ENCODE peak calls at places on chromosomes 6 and 20, in five cellular contexts. F is skeletal muscle cell; E is upper lobe of left lung; J is activated T-helper 1 cell treated with anti-CD3 and anti-CD28 coated beads, Interleukin-12 subunit alpha, Interleukin-12 subunit beta, Interleukin-2, Interleukin-4 antibody, amounts not matched to agents 30 ng/mL and 10 ng/mL and 1 ng/mL, durations not matched to agents 14 hours and 24 hours and 36 hours; B is GF-D8. X is an unnamed sample.

GRCh38 chr6:117306227-117306784 is 40.9 kb downstream of the VGLL2 start:
- DNase-seq in B (no peak), E (no peak), F (no peak), J (no peak), X (no peak)

GRCh38 chr6:67102743-67103142 is 1395.7 kb upstream of the EYS start:
- DNase-seq in F (no peak), B (no peak), E (no peak), J (no peak), X (no peak)

GRCh38 chr6:159968295-159969203 is at the start of gene IGF2R:
- DNase-seq in J (peak), B (peak), F (peak), E (peak), X (no peak)

GRCh38 chr20:62627901-62628612 is 14.2 kb upstream of the SLCO4A1 start:
- DNase-seq in E (no peak), B (peak), F (no peak), J (no peak), X (no peak)

GRCh38 chr20:38073307-38074010 is 39.9 kb downstream of the RPRD1B start:
- DNase-seq in B (peak), F (peak), J (peak), E (no peak), X (peak)

GRCh38 chr6:32941412-32941784 is 570 bp upstream of the HLA-DMB start:
- DNase-seq in J (peak), F (no peak), B (peak), E (no peak), X (no peak)

GRCh38 chr6:22071655-22072054 is 225.2 kb downstream of the PRL start:
- DNase-seq in E (no peak), F (no peak), J (no peak), B (no peak), X (no peak)

GRCh38 chr6:36590237-36590636 is 3.9 kb upstream of the SRSF3 start:
- DNase-seq in B (no peak), F (peak), J (no peak), E (no peak), X (no peak)

GRCh38 chr6:170237999-170238740 is 52.7 kb downstream of the DLL1 start:
- DNase-seq in E (no peak), B (no peak), F (no peak), J (no peak), X (no peak)

GRCh38 chr6:72522735-72523141 is 99.1 kb upstream of the KCNQ5 start:
- DNase-seq in F (no peak), B (no peak), J (no peak), E (no peak), X (no peak)

GRCh38 chr6:25312034-25312620 is 33.0 kb downstream of the CARMIL1 start:
- DNase-seq in B (no peak), J (no peak), F (no peak), E (no peak), X (peak)

GRCh38 chr6:136014454-136015421 is 163.2 kb downstream of the PDE7B start:
- DNase-seq in B (no peak), J (no peak), F (peak), E (no peak), X (peak)

GRCh38 chr6:44685213-44685612 is 297.7 kb downstream of the CDC5L start:
- DNase-seq in F (no peak), E (no peak), J (no peak), B (no peak), X (no peak)

X was measured in HS-5.